ENCODE peak calls at places on chromosome 20, in seven cellular contexts. One of them, this sample, is unnamed.

GRCh38 chr20:24694727-24695528 is 225.5 kb downstream of the SYNDIG1 start:
- DNase-seq in H1: no peak
- DNase-seq in K562: no peak
- DNase-seq in GM12878: no peak
- DNase-seq in HCT116: no peak
- DNase-seq in HepG2: no peak
- DNase-seq in SK-N-SH: peak
- DNase-seq in this sample: no peak

GRCh38 chr20:39036851-39037250 is 74.7 kb downstream of the DHX35 start:
- DNase-seq in K562: no peak
- DNase-seq in GM12878: no peak
- DNase-seq in HepG2: no peak
- DNase-seq in HCT116: no peak
- DNase-seq in SK-N-SH: no peak
- DNase-seq in H1: no peak
- DNase-seq in this sample: no peak

GRCh38 chr20:33443512-33444239 is at the start of gene SNTA1:
- DNase-seq in HepG2: peak
- DNase-seq in HCT116: no peak
- DNase-seq in GM12878: no peak
- DNase-seq in SK-N-SH: peak
- DNase-seq in K562: peak
- DNase-seq in H1: peak
- DNase-seq in this sample: peak

GRCh38 chr20:31720486-31721407 is 1.9 kb downstream of the BCL2L1 start:
- DNase-seq in HCT116: no peak
- DNase-seq in GM12878: no peak
- DNase-seq in SK-N-SH: no peak
- DNase-seq in H1: no peak
- DNase-seq in K562: no peak
- DNase-seq in HepG2: peak
- DNase-seq in this sample: no peak

GRCh38 chr20:31719644-31720485 is 2.8 kb downstream of the BCL2L1 start:
- DNase-seq in HepG2: peak
- DNase-seq in H1: no peak
- DNase-seq in K562: no peak
- DNase-seq in GM12878: no peak
- DNase-seq in SK-N-SH: no peak
- DNase-seq in HCT116: no peak
- DNase-seq in this sample: no peak

GRCh38 chr20:44231713-44232468 is 15.2 kb upstream of the GDAP1L1 start:
- DNase-seq in H1: no peak
- DNase-seq in K562: no peak
- DNase-seq in SK-N-SH: no peak
- DNase-seq in GM12878: no peak
- DNase-seq in HepG2: peak
- DNase-seq in HCT116: no peak
- DNase-seq in this sample: no peak

GRCh38 chr20:64279826-64280459 is 24.4 kb downstream of the PCMTD2 start:
- DNase-seq in K562: no peak
- DNase-seq in SK-N-SH: no peak
- DNase-seq in HepG2: no peak
- DNase-seq in H1: no peak
- DNase-seq in GM12878: no peak
- DNase-seq in HCT116: no peak
- DNase-seq in this sample: no peak

GRCh38 chr20:19284400-19285178 is 72.1 kb downstream of the SLC24A3 start:
- DNase-seq in SK-N-SH: no peak
- DNase-seq in H1: no peak
- DNase-seq in HepG2: no peak
- DNase-seq in K562: no peak
- DNase-seq in GM12878: no peak
- DNase-seq in HCT116: no peak
- DNase-seq in this sample: no peak

GRCh38 chr20:19944772-19945459 is 72.2 kb upstream of the NAA20 start:
- DNase-seq in GM12878: peak
- DNase-seq in H1: no peak
- DNase-seq in HCT116: no peak
- DNase-seq in K562: no peak
- DNase-seq in SK-N-SH: no peak
- DNase-seq in HepG2: no peak
- DNase-seq in this sample: no peak

GRCh38 chr20:10671221-10671849 is 2.5 kb downstream of the JAG1 start:
- DNase-seq in HCT116: no peak
- DNase-seq in SK-N-SH: peak
- DNase-seq in HepG2: peak
- DNase-seq in H1: no peak
- DNase-seq in GM12878: peak
- DNase-seq in K562: peak
- DNase-seq in this sample: peak

GRCh38 chr20:58003525-58003924 is 224.9 kb downstream of the ANKRD60 start:
- DNase-seq in SK-N-SH: no peak
- DNase-seq in HCT116: no peak
- DNase-seq in K562: peak
- DNase-seq in H1: no peak
- DNase-seq in GM12878: no peak
- DNase-seq in HepG2: no peak
- DNase-seq in this sample: no peak

DNA sequence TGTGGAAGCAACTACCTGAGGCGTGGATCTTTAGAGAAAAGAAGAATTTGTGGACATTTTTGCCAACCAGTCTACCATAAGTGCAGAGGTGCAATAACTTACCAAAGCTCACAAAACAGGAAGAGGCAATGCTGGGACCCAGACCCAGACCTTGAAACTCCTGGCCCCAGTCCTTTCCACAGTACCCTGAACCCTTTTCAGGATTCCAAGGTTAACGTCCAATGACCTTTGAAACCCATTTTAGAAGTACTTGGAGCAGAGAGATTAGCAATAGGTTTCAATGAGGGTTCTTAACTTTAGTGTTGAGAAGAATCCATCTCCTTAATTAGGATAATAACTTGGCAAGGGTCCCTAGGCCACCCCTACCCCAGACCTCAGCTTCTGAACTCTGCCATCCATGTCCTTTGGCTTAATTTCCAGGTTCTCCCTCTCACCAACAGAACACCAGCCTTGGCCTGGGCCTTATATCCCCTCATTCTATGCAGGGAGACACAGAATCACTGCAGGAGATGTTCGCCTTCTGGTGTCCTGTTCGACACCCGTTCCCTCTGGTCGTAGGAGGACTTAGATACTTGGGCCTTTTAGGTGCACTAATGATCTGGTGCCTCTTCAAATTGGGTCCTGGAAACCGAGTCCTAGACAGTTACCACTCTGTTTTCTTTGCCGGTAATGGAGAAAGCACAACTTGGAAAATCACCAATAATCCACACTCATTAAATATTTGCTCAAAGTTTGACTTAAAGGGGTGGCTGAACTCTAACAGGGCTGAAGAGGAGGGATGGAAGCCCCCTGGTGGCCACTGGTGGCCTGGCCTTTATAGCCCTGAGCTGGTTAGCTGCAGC is 40.6 kb downstream of the ISM1 start:
- DNase-seq in K562: peak
- DNase-seq in SK-N-SH: peak
- DNase-seq in HepG2: peak
- DNase-seq in HCT116: peak
- DNase-seq in GM12878: no peak
- DNase-seq in H1: peak
- DNase-seq in this sample: peak
- TF ChIP-seq JUND in K562: no peak
- TF ChIP-seq JUND in SK-N-SH: no peak
- TF ChIP-seq JUND in HepG2: no peak
- TF ChIP-seq JUND in HCT116: no peak
- TF ChIP-seq JUND in GM12878: no peak
- TF ChIP-seq JUND in H1: no peak
- TF ChIP-seq JUND in this sample: no peak

DNA sequence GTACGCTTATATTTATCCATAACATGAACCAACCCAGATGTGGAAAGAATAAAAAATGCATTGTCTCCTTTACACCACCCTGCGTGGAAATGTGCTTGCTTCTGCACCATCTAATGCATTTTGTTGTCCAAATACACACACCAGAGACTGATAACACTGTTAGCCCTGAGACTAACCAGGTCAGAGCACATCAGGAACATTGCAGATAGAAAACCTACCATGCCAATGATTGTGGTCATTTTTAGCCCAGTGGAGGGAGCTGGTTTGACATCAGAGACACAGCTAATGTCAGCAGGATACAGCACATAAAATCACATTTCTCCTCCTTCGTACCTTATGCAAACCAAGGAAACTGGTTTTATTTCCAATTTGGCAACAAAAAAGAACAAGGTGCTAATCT is 528.7 kb downstream of the DOK5 start:
- DNase-seq in HepG2: no peak
- DNase-seq in K562: no peak
- DNase-seq in SK-N-SH: peak
- DNase-seq in HCT116: no peak
- DNase-seq in GM12878: no peak
- DNase-seq in H1: no peak
- DNase-seq in this sample: no peak
- TF ChIP-seq JUND in HepG2: no peak
- TF ChIP-seq JUND in K562: no peak
- TF ChIP-seq JUND in SK-N-SH: no peak
- TF ChIP-seq JUND in HCT116: no peak
- TF ChIP-seq JUND in GM12878: no peak
- TF ChIP-seq JUND in H1: no peak
- TF ChIP-seq JUND in this sample: no peak

GRCh38 chr20:5168582-5169396 is 42.0 kb downstream of the CDS2 start:
- DNase-seq in H1: no peak
- DNase-seq in HepG2: no peak
- DNase-seq in HCT116: no peak
- DNase-seq in SK-N-SH: no peak
- DNase-seq in K562: no peak
- DNase-seq in GM12878: no peak
- DNase-seq in this sample: no peak
- TF ChIP-seq JUND in H1: peak
- TF ChIP-seq JUND in HepG2: no peak
- TF ChIP-seq JUND in HCT116: no peak
- TF ChIP-seq JUND in SK-N-SH: no peak
- TF ChIP-seq JUND in K562: no peak
- TF ChIP-seq JUND in GM12878: no peak
- TF ChIP-seq JUND in this sample: no peak

GRCh38 chr20:17381701-17382100 is 149.5 kb downstream of the BFSP1 start:
- DNase-seq in HCT116: no peak
- DNase-seq in K562: no peak
- DNase-seq in GM12878: no peak
- DNase-seq in SK-N-SH: no peak
- DNase-seq in HepG2: no peak
- DNase-seq in H1: no peak
- DNase-seq in this sample: no peak
- TF ChIP-seq JUND in HCT116: no peak
- TF ChIP-seq JUND in K562: no peak
- TF ChIP-seq JUND in GM12878: no peak
- TF ChIP-seq JUND in SK-N-SH: no peak
- TF ChIP-seq JUND in HepG2: no peak
- TF ChIP-seq JUND in H1: no peak
- TF ChIP-seq JUND in this sample: no peak

This sample was measured in T47D.